ENCODE peak calls at places on chromosomes 4 and X, in four cellular contexts. H is Peyer's patch, D is testis, S is A549. W is an unnamed sample.
A peak's percentile ranks its signal among the peaks of the same experiment; 100 is the strongest.

GRCh38 chr4:244471-244870 is 60.8 kb downstream of the ZNF732 start:
- DNase-seq in D (peak; percentile 70), S (peak; percentile 38), H (peak; percentile 51), W (peak; percentile 74)

GRCh38 chrX:134753185-134754008 is 95.1 kb upstream of the PLAC1 start:
- DNase-seq in D (no peak), S (peak; percentile 74), H (no peak), W (no peak)

GRCh38 chr4:177680308-177680707 is 238.1 kb upstream of the AGA start:
- DNase-seq in H (no peak), D (no peak), S (no peak), W (no peak)

GRCh38 chrX:21986596-21986995 is 45.5 kb upstream of the PHEX start:
- DNase-seq in S (no peak), H (no peak), D (no peak), W (no peak)

GRCh38 chr4:168440442-168441264 is 39.6 kb downstream of the DDX60L start:
- DNase-seq in S (peak; percentile 87), H (no peak), D (no peak), W (no peak)

GRCh38 chrX:50877310-50877709 is 33.2 kb upstream of the BMP15 start:
- DNase-seq in H (no peak), D (no peak), S (no peak), W (no peak)

GRCh38 chrX:54495814-54496516 is at the start of gene FGD1:
- DNase-seq in D (peak; percentile 65), S (peak; percentile 64), H (peak; percentile 29), W (peak; percentile 78)

GRCh38 chr4:84631573-84631972 is 48.6 kb downstream of the CDS1 start:
- DNase-seq in S (no peak), D (no peak), H (no peak), W (no peak)

GRCh38 chr4:25861422-25861926 is 1.3 kb downstream of the SEL1L3 start:
- DNase-seq in S (peak; percentile 12), H (no peak), D (no peak), W (no peak)

GRCh38 chr4:66688674-66689073 is 856.6 kb downstream of the CENPC start:
- DNase-seq in D (no peak), S (peak; percentile 54), H (no peak), W (no peak)

GRCh38 chr4:6574747-6575502 is at the start of gene MAN2B2:
- DNase-seq in D (peak; percentile 90), H (peak; percentile 83), S (peak; percentile 64), W (peak; percentile 92)

GRCh38 chr4:53866055-53866454 is 198.3 kb downstream of the CHIC2 start:
- DNase-seq in S (no peak), D (no peak), H (no peak), W (no peak)

GRCh38 chr4:147287588-147287890 is 193.4 kb upstream of the EDNRA start:
- DNase-seq in H (no peak), S (no peak), D (no peak), W (no peak)

GRCh38 chrX:50747471-50747900 is 66.5 kb downstream of the SHROOM4 start:
- DNase-seq in D (no peak), S (peak; percentile 11), H (no peak), W (no peak)

GRCh38 chr4:42281324-42282020 is 115.8 kb upstream of the SHISA3 start:
- DNase-seq in H (no peak), D (no peak), S (no peak), W (no peak)

GRCh38 chr4:172850838-172851237 is 317.8 kb upstream of the GALNT7 start:
- DNase-seq in D (no peak), H (no peak), S (peak; percentile 59), W (no peak)

GRCh38 chrX:115940888-115941332 is 229.6 kb upstream of the AGTR2 start:
- DNase-seq in H (peak; percentile 43), S (peak; percentile 4), D (no peak), W (peak; percentile 88)

GRCh38 chr4:3607690-3608514 is 75.7 kb upstream of the LRPAP1 start:
- DNase-seq in H (no peak), S (no peak), D (peak; percentile 68), W (no peak)

GRCh38 chrX:40101430-40101802 is 3.7 kb upstream of the BCOR start:
- DNase-seq in D (no peak), S (no peak), H (no peak), W (no peak)

GRCh38 chr4:153408932-153409331 is 57.2 kb upstream of the TMEM131L start:
- DNase-seq in D (no peak), H (no peak), S (no peak), W (no peak)

GRCh38 chrX:1537031-1537715 is at the start of gene P2RY8:
- DNase-seq in D (peak; percentile 90), S (peak; percentile 64), H (peak; percentile 87), W (peak; percentile 98)
- TF ChIP-seq POLR2A in D (no peak), S (no peak), H (peak; percentile 15), W (no peak)

GRCh38 chr4:142705820-142706219 is 140.3 kb downstream of the INPP4B start:
- DNase-seq in S (no peak), H (no peak), D (no peak), W (no peak)

GRCh38 chr4:142706381-142706780 is 139.7 kb downstream of the INPP4B start:
- DNase-seq in S (no peak), D (no peak), H (no peak), W (no peak)

GRCh38 chr4:142701017-142701416 is 145.1 kb downstream of the INPP4B start:
- DNase-seq in D (no peak), H (no peak), S (no peak), W (no peak)

GRCh38 chr4:142700521-142700920 is 145.6 kb downstream of the INPP4B start:
- DNase-seq in S (no peak), H (no peak), D (no peak), W (no peak)

GRCh38 chr4:142703694-142704309 is 142.3 kb downstream of the INPP4B start:
- DNase-seq in H (peak; percentile 22), D (no peak), S (no peak), W (no peak)
- H3K4me1 ChIP-seq in H (no peaks in the 10 kb centered on the region), D (no peaks in the 10 kb centered on the region), S (no peaks in the 10 kb centered on the region), W (no peaks in the 10 kb centered on the region)

DNA sequence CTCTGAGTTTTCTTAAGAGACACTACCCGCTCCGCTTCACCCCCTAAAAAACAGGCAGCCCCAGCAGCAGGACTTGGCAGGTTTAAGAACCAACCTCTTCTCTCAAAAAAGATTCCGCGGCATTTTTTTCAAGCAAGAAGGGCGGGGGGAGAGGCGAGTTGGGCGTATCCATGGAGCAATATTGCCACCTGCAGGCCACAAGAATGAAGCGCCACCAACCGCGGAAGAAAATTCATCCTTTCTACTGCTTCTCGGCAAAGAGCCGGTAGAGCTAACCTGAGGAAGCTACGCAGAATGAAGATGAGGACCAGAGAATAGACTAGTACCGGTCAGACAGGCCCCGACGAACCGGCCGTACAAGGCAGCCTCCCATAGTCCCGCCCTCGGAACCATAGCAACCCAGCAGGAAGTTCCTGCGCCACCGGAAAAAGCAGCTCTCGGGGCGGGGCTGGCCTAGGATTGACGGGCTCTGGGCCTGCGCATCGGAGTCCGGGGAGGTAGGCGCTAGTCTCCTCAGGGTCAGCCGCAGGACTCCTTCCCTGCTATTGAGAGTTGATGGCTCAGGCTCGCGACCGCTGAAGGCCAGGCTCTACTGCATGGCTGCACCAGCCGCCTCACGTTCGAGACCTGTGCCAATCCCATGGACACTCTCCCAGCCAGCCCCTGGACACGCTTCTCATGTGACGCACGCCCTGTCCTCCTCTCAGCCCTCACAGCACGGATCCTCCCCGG is 76.9 kb downstream of the MAGED4 start:
- DNase-seq in D (peak; percentile 93), H (peak; percentile 92), S (peak; percentile 86), W (peak; percentile 97)
- TF ChIP-seq POLR2A in D (no peak), H (peak; percentile 60), S (peak; percentile 84), W (peak; percentile 53)

GRCh38 chr4:123406862-123407261 is 10.3 kb downstream of the SPRY1 start:
- DNase-seq in D (no peak), S (no peak), H (no peak), W (no peak)
- H3K4me1 ChIP-seq in D (peaks cover 10% of the 10 kb centered on the region), S (no peaks in the 10 kb centered on the region), H (no peaks in the 10 kb centered on the region), W (peaks cover 15% of the 10 kb centered on the region)

DNA sequence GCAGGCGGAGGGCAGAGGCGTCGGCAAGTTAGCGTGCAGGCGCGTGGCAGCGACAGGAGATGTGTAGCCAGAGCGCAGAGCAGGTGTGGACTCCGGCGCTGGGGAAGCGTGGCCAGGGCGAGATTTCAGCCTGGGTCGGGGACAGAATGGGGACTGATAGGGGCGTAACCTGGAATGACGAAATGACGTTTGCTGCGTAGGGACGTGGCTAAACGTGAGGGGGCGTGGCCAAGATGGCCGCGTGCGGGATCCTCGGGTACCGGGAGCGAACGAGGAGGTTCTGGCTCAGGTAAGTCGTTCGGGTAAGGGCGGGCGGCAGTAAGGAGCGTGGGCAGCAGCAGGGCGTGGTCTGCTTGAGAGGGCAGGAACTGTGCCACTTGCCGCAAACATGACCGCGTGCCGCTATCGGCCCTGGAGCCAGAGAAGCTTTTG is 10.9 kb upstream of the CLTRN start:
- DNase-seq in H (peak; percentile 88), S (peak; percentile 86), D (peak; percentile 86), W (peak; percentile 90)
- TF ChIP-seq POLR2A in H (peak; percentile 22), S (peak; percentile 60), D (peak; percentile 24), W (no peak)

DNA sequence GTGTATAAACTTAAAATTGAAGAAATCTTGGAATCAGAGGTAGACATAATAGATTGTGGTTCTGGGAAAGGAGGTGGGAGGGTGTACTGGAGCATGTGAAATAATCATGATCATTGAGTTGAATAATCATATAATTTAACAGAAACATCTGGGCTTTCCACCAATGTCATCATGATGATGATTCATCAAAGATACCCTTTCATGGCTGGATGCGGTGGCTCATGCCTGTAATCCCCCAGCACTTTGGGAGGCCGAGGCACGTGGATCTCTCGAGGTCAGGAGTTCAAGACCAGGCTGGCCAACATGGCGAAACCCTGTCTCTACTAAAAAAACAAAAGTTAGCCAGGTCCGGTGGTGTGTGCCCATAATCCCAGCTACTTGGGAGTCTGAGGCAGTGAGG is 6.7 kb upstream of the RUFY3 start:
- DNase-seq in S (no peak), D (no peak), H (no peak), W (peak; percentile 25)
- H3K4me1 ChIP-seq in S (peaks cover 19% of the 10 kb centered on the region), D (no peaks in the 10 kb centered on the region), H (peaks cover 9% of the 10 kb centered on the region), W (peaks cover 27% of the 10 kb centered on the region)

DNA sequence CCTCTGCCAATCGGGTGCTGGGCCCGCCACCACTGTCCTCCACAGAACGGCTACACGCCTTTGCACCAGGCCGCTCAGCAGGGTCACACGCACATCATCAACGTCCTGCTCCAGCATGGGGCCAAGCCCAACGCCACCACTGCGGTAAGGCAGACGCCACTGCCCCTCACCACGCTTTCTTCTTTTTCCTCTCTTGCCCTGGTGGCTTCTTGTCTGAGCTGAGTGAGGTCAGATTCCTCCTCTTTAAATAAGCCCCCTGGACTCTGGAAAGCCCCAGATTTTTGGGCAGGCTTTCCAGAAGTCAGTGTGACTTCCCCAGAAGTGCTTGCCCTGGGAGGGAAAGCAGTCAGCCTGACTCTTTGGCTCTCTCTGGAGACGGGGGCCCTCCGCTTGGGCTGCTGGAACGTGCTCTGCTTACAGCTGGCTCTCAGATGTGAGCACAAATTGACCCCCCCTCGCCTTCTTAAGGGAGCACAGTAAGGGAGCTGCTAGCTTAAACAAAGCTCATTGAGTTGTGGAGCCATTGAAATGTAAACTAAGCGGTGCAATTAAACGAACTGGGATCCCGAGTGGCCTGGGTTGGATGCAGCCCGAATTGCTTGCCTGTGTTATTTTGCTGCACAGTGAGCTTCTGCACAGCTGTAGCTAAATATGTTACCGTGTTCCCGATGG is 243.1 kb downstream of the ANK2 start:
- DNase-seq in D (peak; percentile 67), H (no peak), S (no peak), W (no peak)
- TF ChIP-seq POLR2A in D (no peak), H (no peak), S (no peak), W (no peak)

W was measured in adrenal gland.